ENCODE peak calls at places on chromosomes 11 and 22, in eight cellular contexts. L is T-helper 2 cell, W is fibroblast of the conjunctiva, M is Calu3, J is lower lobe of right lung, N is GM12864, V is NCI-H510A, X is anterior cingulate cortex. C is an unnamed sample.

GRCh38 chr11:5486421-5486820 is 2.1 kb upstream of the OR52D1 start:
- DNase-seq in L (no peak), W (no peak), M (no peak), J (no peak), N (no peak), V (no peak), X (no peak), C (no peak)

GRCh38 chr11:33128739-33129138 is 32.5 kb downstream of the CSTF3 start:
- DNase-seq in L (no peak), W (no peak), M (peak; percentile 23), J (no peak), N (no peak), V (no peak), X (no peak), C (no peak)

GRCh38 chr22:36287881-36288515 is 35.1 kb downstream of the APOL1 start:
- DNase-seq in L (no peak), W (no peak), M (no peak), J (peak; percentile 59), N (no peak), V (no peak), X (no peak), C (no peak)

GRCh38 chr11:28738549-28738948 is 630.4 kb downstream of the METTL15 start:
- DNase-seq in L (no peak), W (no peak), M (no peak), J (no peak), N (no peak), V (no peak), X (no peak), C (no peak)

GRCh38 chr11:126628790-126629621 is 273.5 kb downstream of the ST3GAL4 start:
- DNase-seq in L (no peak), W (no peak), M (no peak), J (no peak), N (no peak), V (no peak), X (peak; percentile 6), C (no peak)

GRCh38 chr11:10289765-10290420 is 4.1 kb downstream of the SBF2 start:
- DNase-seq in L (no peak), W (no peak), M (no peak), J (no peak), N (no peak), V (no peak), X (no peak), C (no peak)

GRCh38 chr22:17981497-17981896 is 42.9 kb downstream of the MICAL3 start:
- DNase-seq in L (no peak), W (no peak), M (no peak), J (no peak), N (no peak), V (no peak), X (no peak), C (no peak)

GRCh38 chr11:112745958-112746357 is 215.3 kb upstream of the NCAM1 start:
- DNase-seq in L (no peak), W (no peak), M (no peak), J (no peak), N (no peak), V (no peak), X (no peak), C (no peak)

C was measured in SK-MEL-5.